ENCODE peak calls at places on chromosomes 12 and 14, in nine cellular contexts. One of them, this sample, is unnamed.

GRCh38 chr12:28172434-28173030 is 17.7 kb upstream of the CCDC91 start:
- DNase-seq in mesothelial cell of epicardium: no peak
- DNase-seq in HCEC 1CT: peak; percentile 55
- DNase-seq in RWPE1: peak; percentile 71
- DNase-seq in germinal center: peak; percentile 11
- DNase-seq in tibial nerve: no peak
- DNase-seq in A549: peak; percentile 50
- DNase-seq in natural killer cell: no peak
- DNase-seq in NCI-H345: peak; percentile 10
- DNase-seq in this sample: no peak

GRCh38 chr14:56195727-56196126 is 77.5 kb downstream of the PELI2 start:
- DNase-seq in mesothelial cell of epicardium: no peak
- DNase-seq in HCEC 1CT: peak; percentile 68
- DNase-seq in RWPE1: no peak
- DNase-seq in germinal center: peak; percentile 17
- DNase-seq in tibial nerve: peak; percentile 39
- DNase-seq in A549: no peak
- DNase-seq in natural killer cell: no peak
- DNase-seq in NCI-H345: peak; percentile 17
- DNase-seq in this sample: peak; percentile 38

GRCh38 chr12:31600252-31600651 is 9.3 kb upstream of the DENND5B start:
- DNase-seq in mesothelial cell of epicardium: no peak
- DNase-seq in HCEC 1CT: no peak
- DNase-seq in RWPE1: no peak
- DNase-seq in germinal center: peak; percentile 24
- DNase-seq in tibial nerve: no peak
- DNase-seq in A549: no peak
- DNase-seq in natural killer cell: no peak
- DNase-seq in NCI-H345: no peak
- DNase-seq in this sample: no peak

GRCh38 chr12:6769003-6769389 is 2.8 kb downstream of the PTMS start:
- DNase-seq in mesothelial cell of epicardium: no peak
- DNase-seq in HCEC 1CT: no peak
- DNase-seq in RWPE1: no peak
- DNase-seq in germinal center: no peak
- DNase-seq in tibial nerve: peak; percentile 53
- DNase-seq in A549: no peak
- DNase-seq in natural killer cell: no peak
- DNase-seq in NCI-H345: peak; percentile 31
- DNase-seq in this sample: peak; percentile 36

GRCh38 chr12:104673294-104674062 is 216.7 kb downstream of the CHST11 start:
- DNase-seq in mesothelial cell of epicardium: no peak
- DNase-seq in HCEC 1CT: no peak
- DNase-seq in RWPE1: no peak
- DNase-seq in germinal center: no peak
- DNase-seq in tibial nerve: no peak
- DNase-seq in A549: no peak
- DNase-seq in natural killer cell: no peak
- DNase-seq in NCI-H345: no peak
- DNase-seq in this sample: no peak

GRCh38 chr12:89192419-89192818 is 159.9 kb downstream of the DUSP6 start:
- DNase-seq in mesothelial cell of epicardium: no peak
- DNase-seq in HCEC 1CT: peak; percentile 87
- DNase-seq in RWPE1: no peak
- DNase-seq in germinal center: no peak
- DNase-seq in tibial nerve: no peak
- DNase-seq in A549: peak; percentile 54
- DNase-seq in natural killer cell: no peak
- DNase-seq in NCI-H345: no peak
- DNase-seq in this sample: no peak

GRCh38 chr12:92702754-92703679 is at the start of gene PLEKHG7:
- DNase-seq in mesothelial cell of epicardium: no peak
- DNase-seq in HCEC 1CT: no peak
- DNase-seq in RWPE1: no peak
- DNase-seq in germinal center: peak; percentile 76
- DNase-seq in tibial nerve: no peak
- DNase-seq in A549: no peak
- DNase-seq in natural killer cell: no peak
- DNase-seq in NCI-H345: no peak
- DNase-seq in this sample: no peak

GRCh38 chr14:91892918-91893527 is 25.7 kb upstream of the TC2N start:
- DNase-seq in mesothelial cell of epicardium: no peak
- DNase-seq in HCEC 1CT: peak; percentile 13
- DNase-seq in RWPE1: peak; percentile 33
- DNase-seq in germinal center: peak; percentile 70
- DNase-seq in tibial nerve: no peak
- DNase-seq in A549: peak; percentile 38
- DNase-seq in natural killer cell: no peak
- DNase-seq in NCI-H345: no peak
- DNase-seq in this sample: no peak

GRCh38 chr14:74846968-74847549 is 28.9 kb downstream of the PROX2 start:
- DNase-seq in mesothelial cell of epicardium: no peak
- DNase-seq in HCEC 1CT: peak; percentile 70
- DNase-seq in RWPE1: no peak
- DNase-seq in germinal center: no peak
- DNase-seq in tibial nerve: no peak
- DNase-seq in A549: no peak
- DNase-seq in natural killer cell: no peak
- DNase-seq in NCI-H345: no peak
- DNase-seq in this sample: no peak

GRCh38 chr12:59736359-59736758 is 140.5 kb downstream of the SLC16A7 start:
- DNase-seq in mesothelial cell of epicardium: no peak
- DNase-seq in HCEC 1CT: no peak
- DNase-seq in RWPE1: no peak
- DNase-seq in germinal center: no peak
- DNase-seq in tibial nerve: no peak
- DNase-seq in A549: no peak
- DNase-seq in natural killer cell: no peak
- DNase-seq in NCI-H345: no peak
- DNase-seq in this sample: no peak

GRCh38 chr14:21109377-21110260 is 8.8 kb downstream of the TMEM253 start:
- DNase-seq in mesothelial cell of epicardium: no peak
- DNase-seq in HCEC 1CT: no peak
- DNase-seq in RWPE1: no peak
- DNase-seq in germinal center: no peak
- DNase-seq in tibial nerve: no peak
- DNase-seq in A549: no peak
- DNase-seq in natural killer cell: no peak
- DNase-seq in NCI-H345: no peak
- DNase-seq in this sample: peak; percentile 45

This sample was measured in activated T-cell treated with anti-CD3 and anti-CD28 coated beads, Interleukin-2, amount 50 U/mL, for 48 hours.